ENCODE peak calls at places on chromosomes 7 and 10, in seven cellular contexts. One of them, this sample, is unnamed.
A peak's percentile ranks its signal among the peaks of the same experiment; 100 is the strongest.

GRCh38 chr7:151742713-151743480 is 134.0 kb downstream of the PRKAG2 start:
- DNase-seq in transverse colon: no peak
- DNase-seq in esophagus muscularis mucosa: no peak
- DNase-seq in stomach: no peak
- DNase-seq in sigmoid colon: no peak
- DNase-seq in H1: peak; percentile 47
- DNase-seq in A549: no peak
- DNase-seq in this sample: no peak

GRCh38 chr10:60139798-60140566 is 233.6 kb upstream of the CCDC6 start:
- DNase-seq in H1: no peak
- DNase-seq in stomach: no peak
- DNase-seq in sigmoid colon: no peak
- DNase-seq in A549: no peak
- DNase-seq in esophagus muscularis mucosa: no peak
- DNase-seq in transverse colon: no peak
- DNase-seq in this sample: no peak

GRCh38 chr7:5824297-5824610 is 42.8 kb upstream of the RNF216 start:
- DNase-seq in H1: no peak
- DNase-seq in esophagus muscularis mucosa: no peak
- DNase-seq in A549: no peak
- DNase-seq in transverse colon: no peak
- DNase-seq in sigmoid colon: no peak
- DNase-seq in stomach: no peak
- DNase-seq in this sample: no peak

GRCh38 chr7:1045038-1045726 is 836 bp downstream of the GPR146 start:
- DNase-seq in stomach: no peak
- DNase-seq in H1: no peak
- DNase-seq in sigmoid colon: no peak
- DNase-seq in transverse colon: no peak
- DNase-seq in esophagus muscularis mucosa: no peak
- DNase-seq in A549: no peak
- DNase-seq in this sample: no peak

GRCh38 chr10:92087750-92088395 is 164.3 kb downstream of the BTAF1 start:
- DNase-seq in transverse colon: peak; percentile 69
- DNase-seq in sigmoid colon: peak; percentile 78
- DNase-seq in H1: peak; percentile 38
- DNase-seq in stomach: peak; percentile 76
- DNase-seq in esophagus muscularis mucosa: no peak
- DNase-seq in A549: peak; percentile 83
- DNase-seq in this sample: peak; percentile 47

GRCh38 chr10:75718996-75719395 is 287.6 kb downstream of the LRMDA start:
- DNase-seq in transverse colon: no peak
- DNase-seq in stomach: no peak
- DNase-seq in esophagus muscularis mucosa: no peak
- DNase-seq in sigmoid colon: no peak
- DNase-seq in A549: no peak
- DNase-seq in H1: no peak
- DNase-seq in this sample: no peak

GRCh38 chr10:132335189-132336063 is 3.4 kb downstream of the LRRC27 start:
- DNase-seq in transverse colon: peak; percentile 29
- DNase-seq in sigmoid colon: peak; percentile 74
- DNase-seq in A549: no peak
- DNase-seq in stomach: no peak
- DNase-seq in H1: no peak
- DNase-seq in esophagus muscularis mucosa: no peak
- DNase-seq in this sample: no peak

GRCh38 chr7:52504546-52504945 is 530.9 kb upstream of the POM121L12 start:
- DNase-seq in stomach: no peak
- DNase-seq in transverse colon: no peak
- DNase-seq in sigmoid colon: no peak
- DNase-seq in A549: no peak
- DNase-seq in H1: no peak
- DNase-seq in esophagus muscularis mucosa: no peak
- DNase-seq in this sample: no peak

GRCh38 chr10:84543948-84544347 is 215.6 kb downstream of the CCSER2 start:
- DNase-seq in A549: no peak
- DNase-seq in stomach: no peak
- DNase-seq in esophagus muscularis mucosa: no peak
- DNase-seq in H1: no peak
- DNase-seq in sigmoid colon: no peak
- DNase-seq in transverse colon: no peak
- DNase-seq in this sample: no peak

GRCh38 chr7:158595068-158595467 is 7.4 kb upstream of the PTPRN2 start:
- DNase-seq in stomach: no peak
- DNase-seq in sigmoid colon: no peak
- DNase-seq in esophagus muscularis mucosa: peak; percentile 97
- DNase-seq in A549: no peak
- DNase-seq in transverse colon: no peak
- DNase-seq in H1: no peak
- DNase-seq in this sample: no peak

GRCh38 chr10:79397575-79398303 is 47.7 kb downstream of the ZCCHC24 start:
- DNase-seq in esophagus muscularis mucosa: no peak
- DNase-seq in transverse colon: no peak
- DNase-seq in A549: no peak
- DNase-seq in sigmoid colon: no peak
- DNase-seq in stomach: no peak
- DNase-seq in H1: no peak
- DNase-seq in this sample: no peak

GRCh38 chr10:88157981-88158465 is 294.6 kb downstream of the PTEN start:
- DNase-seq in A549: peak; percentile 35
- DNase-seq in esophagus muscularis mucosa: no peak
- DNase-seq in sigmoid colon: peak; percentile 72
- DNase-seq in transverse colon: no peak
- DNase-seq in H1: no peak
- DNase-seq in stomach: no peak
- DNase-seq in this sample: peak; percentile 48

GRCh38 chr7:121278120-121279021 is 50.4 kb upstream of the WNT16 start:
- DNase-seq in sigmoid colon: no peak
- DNase-seq in transverse colon: no peak
- DNase-seq in H1: no peak
- DNase-seq in esophagus muscularis mucosa: no peak
- DNase-seq in A549: no peak
- DNase-seq in stomach: no peak
- DNase-seq in this sample: no peak

GRCh38 chr10:8054243-8054497 is 318 bp upstream of the GATA3 start:
- DNase-seq in transverse colon: no peak
- DNase-seq in H1: no peak
- DNase-seq in A549: peak; percentile 76
- DNase-seq in esophagus muscularis mucosa: no peak
- DNase-seq in stomach: no peak
- DNase-seq in sigmoid colon: no peak
- DNase-seq in this sample: no peak

GRCh38 chr7:129006636-129007414 is 48.1 kb downstream of the TNPO3 start:
- DNase-seq in stomach: no peak
- DNase-seq in transverse colon: no peak
- DNase-seq in sigmoid colon: no peak
- DNase-seq in A549: no peak
- DNase-seq in esophagus muscularis mucosa: no peak
- DNase-seq in H1: no peak
- DNase-seq in this sample: no peak

GRCh38 chr7:34748244-34749039 is 90.4 kb downstream of the NPSR1 start:
- DNase-seq in A549: peak; percentile 74
- DNase-seq in H1: no peak
- DNase-seq in stomach: peak; percentile 88
- DNase-seq in transverse colon: peak; percentile 80
- DNase-seq in esophagus muscularis mucosa: no peak
- DNase-seq in sigmoid colon: no peak
- DNase-seq in this sample: no peak

GRCh38 chr7:50092579-50093411 is at the start of gene ZPBP:
- DNase-seq in H1: no peak
- DNase-seq in transverse colon: no peak
- DNase-seq in esophagus muscularis mucosa: no peak
- DNase-seq in sigmoid colon: no peak
- DNase-seq in stomach: no peak
- DNase-seq in A549: no peak
- DNase-seq in this sample: peak; percentile 21
- TF ChIP-seq POLR2A in H1: no peak
- TF ChIP-seq POLR2A in transverse colon: no peak
- TF ChIP-seq POLR2A in esophagus muscularis mucosa: no peak
- TF ChIP-seq POLR2A in sigmoid colon: no peak
- TF ChIP-seq POLR2A in stomach: no peak
- TF ChIP-seq POLR2A in A549: no peak
- TF ChIP-seq POLR2A in this sample: no peak

GRCh38 chr7:8605227-8605626 is 171.8 kb downstream of the NXPH1 start:
- DNase-seq in H1: no peak
- DNase-seq in transverse colon: no peak
- DNase-seq in sigmoid colon: no peak
- DNase-seq in esophagus muscularis mucosa: no peak
- DNase-seq in stomach: no peak
- DNase-seq in A549: no peak
- DNase-seq in this sample: no peak
- TF ChIP-seq EP300 in H1: no peak
- TF ChIP-seq EP300 in transverse colon: no peak
- TF ChIP-seq EP300 in sigmoid colon: no peak
- TF ChIP-seq EP300 in esophagus muscularis mucosa: no peak
- TF ChIP-seq EP300 in stomach: no peak
- TF ChIP-seq EP300 in A549: no peak
- TF ChIP-seq EP300 in this sample: no peak

GRCh38 chr10:102419561-102420442 is 834 bp upstream of the FBXL15 start:
- DNase-seq in transverse colon: peak; percentile 63
- DNase-seq in A549: peak; percentile 69
- DNase-seq in esophagus muscularis mucosa: no peak
- DNase-seq in stomach: peak; percentile 63
- DNase-seq in sigmoid colon: no peak
- DNase-seq in H1: peak; percentile 50
- DNase-seq in this sample: no peak

GRCh38 chr10:102421645-102422585 is 1.3 kb downstream of the FBXL15 start:
- DNase-seq in stomach: peak; percentile 67
- DNase-seq in A549: no peak
- DNase-seq in transverse colon: peak; percentile 66
- DNase-seq in H1: no peak
- DNase-seq in esophagus muscularis mucosa: no peak
- DNase-seq in sigmoid colon: peak; percentile 73
- DNase-seq in this sample: no peak

GRCh38 chr10:102420443-102420809 is 210 bp upstream of the FBXL15 start:
- DNase-seq in sigmoid colon: no peak
- DNase-seq in stomach: peak; percentile 89
- DNase-seq in esophagus muscularis mucosa: no peak
- DNase-seq in A549: peak; percentile 83
- DNase-seq in transverse colon: peak; percentile 92
- DNase-seq in H1: no peak
- DNase-seq in this sample: no peak

GRCh38 chr10:102422586-102423129 is 2.0 kb downstream of the FBXL15 start:
- DNase-seq in A549: peak; percentile 85
- DNase-seq in esophagus muscularis mucosa: peak; percentile 94
- DNase-seq in stomach: peak; percentile 87
- DNase-seq in H1: peak; percentile 67
- DNase-seq in transverse colon: peak; percentile 90
- DNase-seq in sigmoid colon: peak; percentile 91
- DNase-seq in this sample: peak; percentile 48

DNA sequence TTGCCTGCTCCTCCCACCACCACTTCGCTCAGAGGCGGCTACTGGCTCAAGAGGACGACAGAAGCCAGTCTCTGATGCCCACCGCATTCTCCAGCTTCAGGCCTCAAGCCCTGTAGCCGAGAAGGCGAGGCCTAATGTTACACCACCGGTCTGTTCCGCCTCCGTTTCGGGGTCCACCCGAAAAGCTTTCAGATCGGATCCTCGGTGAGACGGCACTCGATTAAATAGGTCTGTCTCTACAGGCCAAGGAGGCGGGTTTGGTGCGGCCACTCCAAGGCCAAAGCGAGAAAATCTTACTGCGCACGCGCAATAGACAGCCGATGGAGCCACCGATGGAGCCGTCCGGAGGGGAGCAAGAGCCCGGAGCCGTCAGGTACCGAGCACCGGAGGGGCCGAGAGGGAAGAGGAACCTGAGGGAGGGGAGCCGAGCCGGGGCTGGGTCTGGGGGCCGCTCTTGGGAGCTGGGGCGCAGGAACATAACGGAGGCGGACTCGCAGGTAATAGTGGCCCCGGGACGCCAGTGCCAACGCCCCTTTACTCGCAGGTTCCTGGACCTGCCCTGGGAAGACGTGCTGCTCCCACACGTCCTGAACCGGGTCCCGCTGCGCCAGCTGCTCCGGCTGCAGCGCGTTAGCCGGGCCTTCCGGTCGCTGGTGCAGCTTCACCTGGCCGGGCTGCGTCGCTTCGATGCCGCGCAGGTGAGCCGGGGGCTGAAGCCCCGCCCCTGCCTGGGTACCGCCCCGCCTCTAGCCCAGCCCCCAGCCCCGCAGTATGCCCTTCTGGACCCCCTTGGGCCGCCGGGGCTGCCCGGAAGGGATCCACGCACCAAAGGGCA is at the start of gene FBXL15:
- DNase-seq in stomach: peak; percentile 99
- DNase-seq in A549: peak; percentile 93
- DNase-seq in sigmoid colon: peak; percentile 99
- DNase-seq in esophagus muscularis mucosa: peak; percentile 99
- DNase-seq in transverse colon: peak; percentile 98
- DNase-seq in H1: peak; percentile 90
- DNase-seq in this sample: peak; percentile 96
- TF ChIP-seq POLR2A in stomach: no peak
- TF ChIP-seq POLR2A in A549: peak; percentile 56
- TF ChIP-seq POLR2A in sigmoid colon: no peak
- TF ChIP-seq POLR2A in esophagus muscularis mucosa: no peak
- TF ChIP-seq POLR2A in transverse colon: peak; percentile 47
- TF ChIP-seq POLR2A in H1: peak; percentile 57
- TF ChIP-seq POLR2A in this sample: no peak

GRCh38 chr7:143884978-143885559 is 16.9 kb downstream of the TCAF1 start:
- DNase-seq in esophagus muscularis mucosa: peak; percentile 91
- DNase-seq in H1: no peak
- DNase-seq in A549: no peak
- DNase-seq in stomach: no peak
- DNase-seq in sigmoid colon: peak; percentile 79
- DNase-seq in transverse colon: no peak
- DNase-seq in this sample: no peak

GRCh38 chr7:143878884-143879283 is 23.1 kb downstream of the TCAF1 start:
- DNase-seq in stomach: no peak
- DNase-seq in sigmoid colon: no peak
- DNase-seq in H1: no peak
- DNase-seq in esophagus muscularis mucosa: no peak
- DNase-seq in A549: no peak
- DNase-seq in transverse colon: no peak
- DNase-seq in this sample: no peak

GRCh38 chr7:143882611-143883078 is 19.3 kb downstream of the TCAF1 start:
- DNase-seq in H1: no peak
- DNase-seq in stomach: peak; percentile 39
- DNase-seq in transverse colon: peak; percentile 40
- DNase-seq in A549: no peak
- DNase-seq in sigmoid colon: peak; percentile 86
- DNase-seq in esophagus muscularis mucosa: peak; percentile 91
- DNase-seq in this sample: peak; percentile 35

GRCh38 chr7:143884276-143884977 is 17.5 kb downstream of the TCAF1 start:
- DNase-seq in sigmoid colon: no peak
- DNase-seq in transverse colon: no peak
- DNase-seq in stomach: no peak
- DNase-seq in esophagus muscularis mucosa: no peak
- DNase-seq in A549: no peak
- DNase-seq in H1: no peak
- DNase-seq in this sample: no peak

DNA sequence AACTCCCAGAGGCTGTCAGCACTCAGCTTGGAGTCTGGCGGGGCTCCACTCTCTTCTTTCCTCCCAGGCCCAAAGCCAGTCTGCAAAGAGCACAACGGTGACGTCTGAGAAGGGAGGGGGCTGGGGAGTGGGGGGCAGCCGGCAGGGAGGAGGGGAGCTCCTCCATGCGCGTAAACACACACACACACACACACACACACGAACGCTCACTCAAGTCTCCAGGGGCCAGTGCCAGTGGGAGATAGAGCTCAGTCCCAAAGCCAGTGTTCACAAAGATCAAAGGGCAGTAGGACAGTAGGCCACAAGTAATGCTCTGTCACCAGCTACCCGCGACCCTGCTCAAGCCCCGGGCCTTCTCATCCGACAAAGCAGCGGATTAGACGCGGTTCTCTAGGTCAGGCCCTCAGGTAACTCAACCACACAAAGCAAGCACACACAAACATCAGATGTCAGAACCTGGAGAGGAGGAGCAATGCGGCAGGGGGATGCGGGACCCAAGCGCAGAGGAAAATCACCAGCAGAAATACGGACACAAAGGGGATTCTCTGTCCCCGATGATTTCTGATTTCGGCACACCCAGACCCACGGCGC is 19.9 kb downstream of the TCAF1 start:
- DNase-seq in sigmoid colon: peak; percentile 91
- DNase-seq in esophagus muscularis mucosa: peak; percentile 91
- DNase-seq in stomach: no peak
- DNase-seq in H1: no peak
- DNase-seq in transverse colon: peak; percentile 45
- DNase-seq in A549: no peak
- DNase-seq in this sample: no peak
- TF ChIP-seq EP300 in sigmoid colon: no peak
- TF ChIP-seq EP300 in esophagus muscularis mucosa: no peak
- TF ChIP-seq EP300 in stomach: no peak
- TF ChIP-seq EP300 in H1: no peak
- TF ChIP-seq EP300 in transverse colon: no peak
- TF ChIP-seq EP300 in A549: no peak
- TF ChIP-seq EP300 in this sample: peak; percentile 8